ENCODE peak calls at places on chromosomes 12 and 14, in six cellular contexts. M, L, S, U, W and O are unnamed samples.

GRCh38 chr14:68622856-68623255 is 170.0 kb downstream of the ZFP36L1 start:
- DNase-seq in M (no peak), W (no peak), L (no peak), U (no peak), S (no peak), O (no peak)

GRCh38 chr12:48973531-48973930 is 2.0 kb upstream of the WNT10B start:
- DNase-seq in L (no peak), U (no peak), W (peak; percentile 82), M (no peak), S (no peak), O (no peak)

GRCh38 chr12:61896436-61896835 is 363.8 kb upstream of the USP15 start:
- DNase-seq in S (no peak), W (no peak), L (no peak), M (no peak), U (no peak), O (no peak)

GRCh38 chr12:53217049-53217929 is 10.2 kb upstream of the ITGB7 start:
- DNase-seq in U (peak; percentile 72), S (no peak), W (peak; percentile 70), L (no peak), M (peak; percentile 29), O (peak; percentile 73)

GRCh38 chr14:53412819-53413664 is 259.9 kb upstream of the DDHD1 start:
- DNase-seq in U (peak; percentile 73), W (no peak), M (no peak), L (no peak), S (no peak), O (peak; percentile 45)

GRCh38 chr12:131808744-131809371 is 19.3 kb upstream of the MMP17 start:
- DNase-seq in W (no peak), L (no peak), S (no peak), U (no peak), M (no peak), O (no peak)

GRCh38 chr14:92426237-92426636 is 87.3 kb upstream of the RIN3 start:
- DNase-seq in M (no peak), S (no peak), W (no peak), L (no peak), U (peak; percentile 9), O (no peak)

GRCh38 chr12:67193705-67194104 is 75.5 kb upstream of the CAND1 start:
- DNase-seq in S (no peak), W (no peak), L (no peak), U (peak; percentile 26), M (peak; percentile 1), O (peak; percentile 55)

GRCh38 chr14:70886421-70887206 is 20.6 kb upstream of the PCNX1 start:
- DNase-seq in U (no peak), S (no peak), M (peak; percentile 14), W (no peak), L (no peak), O (no peak)

GRCh38 chr12:66708704-66709443 is 30.0 kb upstream of the GRIP1 start:
- DNase-seq in L (no peak), U (no peak), W (no peak), M (no peak), S (no peak), O (peak; percentile 72)

GRCh38 chr12:47818701-47819543 is 781 bp downstream of the HDAC7 start:
- DNase-seq in W (peak; percentile 88), U (no peak), M (no peak), L (no peak), S (peak; percentile 86), O (no peak)

GRCh38 chr12:111419784-111420183 is 14.1 kb downstream of the SH2B3 start:
- DNase-seq in M (no peak), L (no peak), U (no peak), S (no peak), W (no peak), O (no peak)

GRCh38 chr12:56873382-56873781 is 60.8 kb downstream of the SDR9C7 start:
- DNase-seq in U (no peak), M (no peak), W (no peak), S (no peak), L (no peak), O (peak; percentile 39)

GRCh38 chr12:51837286-51837685 is 11.2 kb downstream of the FIGNL2 start:
- DNase-seq in M (no peak), U (no peak), L (no peak), W (no peak), S (no peak), O (no peak)

GRCh38 chr12:52975204-52975603 is 26.3 kb downstream of the KRT18 start:
- DNase-seq in M (no peak), S (no peak), U (no peak), W (no peak), L (no peak), O (no peak)

GRCh38 chr12:113612076-113612728 is 140.5 kb upstream of the LHX5 start:
- DNase-seq in W (no peak), L (no peak), U (no peak), M (no peak), S (no peak), O (no peak)

GRCh38 chr14:100859781-100860180 is 33.9 kb downstream of the MEG3 start:
- DNase-seq in S (no peak), U (no peak), L (no peak), M (no peak), W (peak; percentile 29), O (no peak)

GRCh38 chr14:75982724-75983358 is 1.0 kb upstream of the TGFB3 start:
- DNase-seq in W (peak; percentile 85), U (peak; percentile 14), L (no peak), S (peak; percentile 77), M (peak; percentile 22), O (no peak)

GRCh38 chr14:100421756-100422470 is 98.8 kb downstream of the SLC25A47 start:
- DNase-seq in M (no peak), U (no peak), L (no peak), S (no peak), W (no peak), O (no peak)

GRCh38 chr12:46386877-46387629 is 14.5 kb upstream of the SLC38A2 start:
- DNase-seq in L (no peak), S (peak; percentile 84), M (no peak), W (peak; percentile 74), U (no peak), O (peak; percentile 56)

GRCh38 chr12:6644257-6644596 is 3.0 kb downstream of the ACRBP start:
- DNase-seq in S (no peak), M (no peak), U (no peak), L (no peak), W (peak; percentile 54), O (no peak)

GRCh38 chr12:30797689-30798088 is 42.9 kb upstream of the CAPRIN2 start:
- DNase-seq in M (no peak), L (no peak), W (no peak), S (no peak), U (no peak), O (no peak)

GRCh38 chr14:68190032-68190431 is 370.5 kb downstream of the RAD51B start:
- DNase-seq in W (no peak), L (no peak), U (no peak), S (no peak), M (no peak), O (no peak)

GRCh38 chr12:27424631-27425230 is 21.8 kb upstream of the SMCO2 start:
- DNase-seq in M (no peak), L (peak; percentile 49), U (peak; percentile 38), W (no peak), S (no peak), O (peak; percentile 66)

GRCh38 chr14:31993521-31993941 is 83.6 kb upstream of the ARHGAP5 start:
- DNase-seq in S (no peak), L (no peak), U (no peak), M (no peak), W (no peak), O (peak; percentile 7)
- H3K27ac ChIP-seq in S (no peak overlapping the region), L (no peak overlapping the region), U (no peak overlapping the region), M (no peak overlapping the region), W (no peak overlapping the region), O (no peak overlapping the region)

DNA sequence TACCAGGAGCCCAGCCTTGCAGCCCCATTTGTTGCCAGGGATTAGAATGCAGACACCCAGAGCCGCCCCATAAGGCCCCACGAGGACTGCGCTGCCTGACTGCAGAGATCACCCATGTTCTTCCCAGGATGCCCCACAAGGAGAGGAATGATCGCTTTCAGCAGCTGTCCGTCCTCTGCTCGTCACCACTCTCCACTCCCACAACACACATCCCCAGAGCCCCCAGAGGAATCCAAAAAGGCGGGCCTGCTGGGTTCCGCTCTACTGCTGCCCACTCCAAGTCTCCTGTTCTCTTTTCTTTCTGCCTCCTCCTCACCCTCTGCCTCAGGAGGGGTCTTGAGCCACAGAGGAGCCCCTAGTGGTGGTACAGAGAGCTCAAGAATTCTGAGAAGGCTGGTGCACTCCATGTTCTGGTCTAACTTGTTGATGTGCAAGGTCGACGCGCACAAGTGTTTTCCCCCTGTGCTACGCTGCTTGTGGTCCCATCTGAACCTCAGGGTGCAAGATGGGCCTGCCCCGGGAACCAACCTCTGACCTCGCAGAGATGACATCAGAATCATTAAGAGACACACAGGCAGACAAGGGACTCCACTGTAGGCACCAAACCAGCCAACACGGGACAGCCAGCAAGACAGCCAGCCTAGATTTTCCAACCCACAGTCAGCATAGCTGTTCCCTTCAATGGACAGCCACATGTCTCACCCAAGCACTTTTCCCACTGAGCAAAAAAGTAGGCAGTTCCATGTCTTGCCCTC is 30.0 kb downstream of the PXN start:
- DNase-seq in S (no peak), M (no peak), W (no peak), L (no peak), U (no peak), O (no peak)
- H3K4me1 ChIP-seq in S (peaks cover 11% of the 10 kb centered on the region), M (peaks cover 94% of the 10 kb centered on the region), W (no peaks in the 10 kb centered on the region), L (peaks cover 99% of the 10 kb centered on the region), U (peaks cover 94% of the 10 kb centered on the region), O (peaks cover 85% of the 10 kb centered on the region)

GRCh38 chr14:29937116-29937515 is 9.5 kb upstream of the PRKD1 start:
- DNase-seq in W (no peak), S (no peak), U (peak; percentile 24), L (no peak), M (no peak), O (peak; percentile 6)

GRCh38 chr14:29940482-29940881 is 12.8 kb upstream of the PRKD1 start:
- DNase-seq in W (no peak), U (no peak), S (no peak), M (no peak), L (no peak), O (no peak)

DNA sequence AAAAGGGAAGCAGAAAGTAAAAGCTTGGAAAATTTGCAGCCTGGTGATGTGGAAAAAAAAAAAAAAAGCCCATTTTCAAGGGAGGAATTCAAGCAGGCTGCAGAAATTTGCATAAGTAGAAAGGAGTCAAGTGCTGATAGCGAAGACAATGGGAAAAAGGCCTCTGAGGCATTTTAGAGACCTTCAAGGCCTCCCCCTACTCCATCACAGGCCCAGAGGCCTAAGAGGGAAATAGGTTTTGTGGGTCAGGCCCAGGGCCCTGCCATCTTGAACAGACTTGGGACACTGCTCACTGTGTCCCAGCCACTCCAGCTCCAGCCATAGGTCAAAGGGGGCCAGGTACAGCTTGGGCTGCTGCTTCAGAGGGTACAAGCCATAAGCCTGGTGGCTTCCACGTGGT is 13.8 kb upstream of the PRKD1 start:
- DNase-seq in U (no peak), L (no peak), S (no peak), M (no peak), W (no peak), O (no peak)
- H3K4me3 ChIP-seq in U (no peak overlapping the region), L (no peak overlapping the region), S (no peak overlapping the region), M (no peak overlapping the region), W (no peak overlapping the region), O (no peak overlapping the region)

DNA sequence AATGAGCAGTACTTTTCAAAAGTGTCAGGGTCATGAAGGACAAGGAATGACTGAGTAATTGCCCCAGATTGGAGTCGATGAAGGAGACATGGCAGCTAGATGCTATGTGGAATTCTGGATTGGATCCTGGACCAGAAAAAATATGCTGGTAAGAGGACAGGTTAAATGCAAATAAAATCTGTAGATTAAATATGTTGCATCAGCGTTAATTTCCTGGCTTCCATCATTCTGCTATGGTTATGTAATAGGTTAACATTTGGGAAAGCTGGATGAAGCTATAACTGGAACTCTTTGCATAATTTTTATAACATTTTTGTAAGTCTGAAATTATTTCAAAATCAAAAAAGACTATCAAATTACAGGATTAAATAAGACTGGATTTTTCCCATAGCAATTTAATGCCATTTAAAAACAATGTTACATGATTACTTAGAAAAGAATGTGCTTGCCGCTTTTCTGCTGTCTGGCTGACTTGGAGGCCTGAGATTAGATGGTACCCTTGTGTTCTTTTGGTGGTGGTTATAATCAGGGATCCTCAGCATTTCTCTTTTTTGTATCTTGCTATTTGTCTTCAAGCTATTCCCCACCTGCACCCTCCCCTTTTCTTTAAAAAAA is 65.1 kb downstream of the FBXW8 start:
- DNase-seq in M (no peak), W (no peak), L (no peak), U (no peak), S (no peak), O (no peak)
- H3K27ac ChIP-seq in M (no peak overlapping the region), W (no peak overlapping the region), L (no peak overlapping the region), U (no peak overlapping the region), S (no peak overlapping the region), O (no peak overlapping the region)